ENCODE peak calls at places on chromosomes 3 and 15, in ten cellular contexts. One of them, this sample, is unnamed.

GRCh38 chr15:56744701-56745683 is 11.7 kb upstream of the ZNF280D start:
- DNase-seq in uterus: no peak
- DNase-seq in ovary: no peak
- DNase-seq in adrenal gland: no peak
- DNase-seq in brain microvascular endothelial cell: no peak
- DNase-seq in pancreas: no peak
- DNase-seq in cardiac fibroblast: no peak
- DNase-seq in SK-N-SH: no peak
- DNase-seq in body of pancreas: no peak
- DNase-seq in tibial nerve: no peak
- DNase-seq in this sample: no peak

GRCh38 chr15:94780108-94780507 is 548.7 kb downstream of the MCTP2 start:
- DNase-seq in SK-N-SH: no peak
- DNase-seq in cardiac fibroblast: no peak
- DNase-seq in adrenal gland: no peak
- DNase-seq in uterus: no peak
- DNase-seq in tibial nerve: no peak
- DNase-seq in body of pancreas: no peak
- DNase-seq in ovary: no peak
- DNase-seq in pancreas: no peak
- DNase-seq in brain microvascular endothelial cell: no peak
- DNase-seq in this sample: no peak

GRCh38 chr15:90478981-90479481 is 50.7 kb upstream of the CRTC3 start:
- DNase-seq in cardiac fibroblast: no peak
- DNase-seq in SK-N-SH: no peak
- DNase-seq in tibial nerve: no peak
- DNase-seq in body of pancreas: peak; percentile 55
- DNase-seq in uterus: no peak
- DNase-seq in adrenal gland: peak; percentile 62
- DNase-seq in brain microvascular endothelial cell: no peak
- DNase-seq in pancreas: peak; percentile 24
- DNase-seq in ovary: no peak
- DNase-seq in this sample: no peak

GRCh38 chr3:141426404-141427034 is 58.2 kb downstream of the ZBTB38 start:
- DNase-seq in adrenal gland: peak; percentile 89
- DNase-seq in ovary: peak; percentile 89
- DNase-seq in cardiac fibroblast: peak; percentile 93
- DNase-seq in tibial nerve: peak; percentile 80
- DNase-seq in body of pancreas: peak; percentile 94
- DNase-seq in brain microvascular endothelial cell: peak; percentile 73
- DNase-seq in SK-N-SH: no peak
- DNase-seq in uterus: peak; percentile 85
- DNase-seq in pancreas: peak; percentile 89
- DNase-seq in this sample: peak; percentile 90

GRCh38 chr15:66025972-66026371 is 156.7 kb downstream of the RAB11A start:
- DNase-seq in uterus: no peak
- DNase-seq in ovary: no peak
- DNase-seq in brain microvascular endothelial cell: no peak
- DNase-seq in body of pancreas: no peak
- DNase-seq in tibial nerve: no peak
- DNase-seq in cardiac fibroblast: no peak
- DNase-seq in SK-N-SH: no peak
- DNase-seq in adrenal gland: no peak
- DNase-seq in pancreas: no peak
- DNase-seq in this sample: no peak

GRCh38 chr3:101124125-101124524 is 130.9 kb upstream of the ABI3BP start:
- DNase-seq in cardiac fibroblast: no peak
- DNase-seq in ovary: no peak
- DNase-seq in uterus: no peak
- DNase-seq in adrenal gland: no peak
- DNase-seq in body of pancreas: no peak
- DNase-seq in tibial nerve: no peak
- DNase-seq in SK-N-SH: no peak
- DNase-seq in pancreas: no peak
- DNase-seq in brain microvascular endothelial cell: no peak
- DNase-seq in this sample: no peak

GRCh38 chr3:119375510-119375909 is 81.3 kb downstream of the ARHGAP31 start:
- DNase-seq in SK-N-SH: no peak
- DNase-seq in pancreas: no peak
- DNase-seq in brain microvascular endothelial cell: no peak
- DNase-seq in uterus: no peak
- DNase-seq in body of pancreas: no peak
- DNase-seq in ovary: no peak
- DNase-seq in adrenal gland: no peak
- DNase-seq in tibial nerve: no peak
- DNase-seq in cardiac fibroblast: no peak
- DNase-seq in this sample: no peak

GRCh38 chr15:39301589-39301999 is 279.3 kb upstream of the THBS1 start:
- DNase-seq in uterus: peak; percentile 16
- DNase-seq in ovary: no peak
- DNase-seq in SK-N-SH: no peak
- DNase-seq in tibial nerve: no peak
- DNase-seq in pancreas: no peak
- DNase-seq in adrenal gland: no peak
- DNase-seq in cardiac fibroblast: peak; percentile 82
- DNase-seq in body of pancreas: no peak
- DNase-seq in brain microvascular endothelial cell: no peak
- DNase-seq in this sample: peak; percentile 91

GRCh38 chr3:171778493-171778892 is 31.8 kb downstream of the PLD1 start:
- DNase-seq in SK-N-SH: no peak
- DNase-seq in brain microvascular endothelial cell: no peak
- DNase-seq in cardiac fibroblast: no peak
- DNase-seq in body of pancreas: no peak
- DNase-seq in adrenal gland: no peak
- DNase-seq in pancreas: no peak
- DNase-seq in uterus: no peak
- DNase-seq in tibial nerve: no peak
- DNase-seq in ovary: no peak
- DNase-seq in this sample: no peak

GRCh38 chr3:106093616-106094015 is 224.8 kb upstream of the CBLB start:
- DNase-seq in uterus: no peak
- DNase-seq in adrenal gland: no peak
- DNase-seq in cardiac fibroblast: no peak
- DNase-seq in body of pancreas: no peak
- DNase-seq in tibial nerve: no peak
- DNase-seq in brain microvascular endothelial cell: no peak
- DNase-seq in ovary: no peak
- DNase-seq in SK-N-SH: no peak
- DNase-seq in pancreas: no peak
- DNase-seq in this sample: no peak

GRCh38 chr15:100060276-100060926 is 281.4 kb downstream of the ADAMTS17 start:
- DNase-seq in ovary: peak; percentile 23
- DNase-seq in tibial nerve: peak; percentile 21
- DNase-seq in adrenal gland: no peak
- DNase-seq in pancreas: peak; percentile 59
- DNase-seq in SK-N-SH: no peak
- DNase-seq in cardiac fibroblast: peak; percentile 73
- DNase-seq in brain microvascular endothelial cell: peak; percentile 21
- DNase-seq in body of pancreas: peak; percentile 82
- DNase-seq in uterus: no peak
- DNase-seq in this sample: peak; percentile 80

GRCh38 chr15:56869573-56869972 is 48.9 kb upstream of the TCF12 start:
- DNase-seq in brain microvascular endothelial cell: peak; percentile 27
- DNase-seq in adrenal gland: peak; percentile 23
- DNase-seq in uterus: peak; percentile 37
- DNase-seq in SK-N-SH: peak; percentile 27
- DNase-seq in ovary: no peak
- DNase-seq in cardiac fibroblast: peak; percentile 24
- DNase-seq in pancreas: no peak
- DNase-seq in tibial nerve: peak; percentile 70
- DNase-seq in body of pancreas: peak; percentile 43
- DNase-seq in this sample: peak; percentile 49

GRCh38 chr3:66082679-66083078 is 44.0 kb upstream of the MAGI1 start:
- DNase-seq in uterus: no peak
- DNase-seq in SK-N-SH: no peak
- DNase-seq in brain microvascular endothelial cell: no peak
- DNase-seq in body of pancreas: no peak
- DNase-seq in tibial nerve: no peak
- DNase-seq in pancreas: no peak
- DNase-seq in cardiac fibroblast: no peak
- DNase-seq in adrenal gland: no peak
- DNase-seq in ovary: no peak
- DNase-seq in this sample: no peak

GRCh38 chr15:94231728-94232086 is 346 bp downstream of the MCTP2 start:
- DNase-seq in adrenal gland: peak; percentile 25
- DNase-seq in cardiac fibroblast: no peak
- DNase-seq in brain microvascular endothelial cell: no peak
- DNase-seq in tibial nerve: no peak
- DNase-seq in pancreas: no peak
- DNase-seq in ovary: no peak
- DNase-seq in body of pancreas: peak; percentile 42
- DNase-seq in SK-N-SH: no peak
- DNase-seq in uterus: no peak
- DNase-seq in this sample: no peak

GRCh38 chr3:146968204-146968651 is 363.1 kb upstream of the PLSCR5 start:
- DNase-seq in cardiac fibroblast: peak; percentile 69
- DNase-seq in ovary: no peak
- DNase-seq in uterus: no peak
- DNase-seq in brain microvascular endothelial cell: peak; percentile 75
- DNase-seq in tibial nerve: no peak
- DNase-seq in SK-N-SH: no peak
- DNase-seq in adrenal gland: no peak
- DNase-seq in pancreas: no peak
- DNase-seq in body of pancreas: no peak
- DNase-seq in this sample: peak; percentile 76

GRCh38 chr15:59274126-59274970 is 67.7 kb downstream of the LDHAL6B start:
- DNase-seq in ovary: no peak
- DNase-seq in brain microvascular endothelial cell: peak; percentile 59
- DNase-seq in uterus: no peak
- DNase-seq in pancreas: no peak
- DNase-seq in tibial nerve: no peak
- DNase-seq in cardiac fibroblast: peak; percentile 51
- DNase-seq in body of pancreas: no peak
- DNase-seq in adrenal gland: no peak
- DNase-seq in SK-N-SH: no peak
- DNase-seq in this sample: peak; percentile 71

DNA sequence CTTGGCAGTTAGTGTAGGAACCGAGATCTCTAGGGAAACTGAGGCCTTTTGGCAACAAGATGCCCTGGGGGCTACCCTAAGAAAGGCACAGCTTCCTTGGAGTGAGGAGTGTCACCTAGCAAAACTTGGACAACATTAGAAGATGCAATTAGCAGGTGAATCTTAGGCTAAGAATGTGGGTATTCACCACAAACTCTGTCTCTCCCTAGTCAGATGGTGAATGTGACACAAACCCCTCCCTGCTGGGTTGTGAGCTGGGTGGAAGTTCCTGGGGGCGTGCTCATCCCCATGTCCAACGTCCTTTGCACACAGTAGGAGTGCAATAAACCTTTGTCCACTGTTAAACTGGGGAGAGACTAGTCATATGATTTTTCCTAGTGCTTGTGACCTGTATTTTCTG is 67.1 kb upstream of the SH3GL3 start:
- DNase-seq in tibial nerve: no peak
- DNase-seq in body of pancreas: no peak
- DNase-seq in cardiac fibroblast: no peak
- DNase-seq in pancreas: no peak
- DNase-seq in uterus: no peak
- DNase-seq in SK-N-SH: no peak
- DNase-seq in adrenal gland: no peak
- DNase-seq in brain microvascular endothelial cell: no peak
- DNase-seq in ovary: no peak
- DNase-seq in this sample: no peak
- H3K4me3 ChIP-seq in tibial nerve: no peak overlapping the region
- H3K4me3 ChIP-seq in body of pancreas: no peak overlapping the region
- H3K4me3 ChIP-seq in cardiac fibroblast: no peak overlapping the region
- H3K4me3 ChIP-seq in pancreas: no peak overlapping the region
- H3K4me3 ChIP-seq in uterus: no peak overlapping the region
- H3K4me3 ChIP-seq in SK-N-SH: no peak overlapping the region
- H3K4me3 ChIP-seq in adrenal gland: no peak overlapping the region
- H3K4me3 ChIP-seq in brain microvascular endothelial cell: no peak overlapping the region
- H3K4me3 ChIP-seq in ovary: no peak overlapping the region
- H3K4me3 ChIP-seq in this sample: no peak overlapping the region

GRCh38 chr3:39639344-39640236 is 169.8 kb upstream of the MYRIP start:
- DNase-seq in tibial nerve: no peak
- DNase-seq in brain microvascular endothelial cell: peak; percentile 96
- DNase-seq in body of pancreas: peak; percentile 36
- DNase-seq in adrenal gland: peak; percentile 73
- DNase-seq in pancreas: no peak
- DNase-seq in cardiac fibroblast: peak; percentile 88
- DNase-seq in uterus: no peak
- DNase-seq in SK-N-SH: no peak
- DNase-seq in ovary: no peak
- DNase-seq in this sample: peak; percentile 93

GRCh38 chr3:39638286-39638685 is 170.8 kb downstream of the MOBP start:
- DNase-seq in tibial nerve: no peak
- DNase-seq in uterus: no peak
- DNase-seq in cardiac fibroblast: peak; percentile 31
- DNase-seq in SK-N-SH: no peak
- DNase-seq in adrenal gland: no peak
- DNase-seq in ovary: no peak
- DNase-seq in brain microvascular endothelial cell: peak; percentile 27
- DNase-seq in pancreas: no peak
- DNase-seq in body of pancreas: no peak
- DNase-seq in this sample: peak; percentile 21

GRCh38 chr3:39641210-39641718 is 168.1 kb upstream of the MYRIP start:
- DNase-seq in adrenal gland: no peak
- DNase-seq in cardiac fibroblast: no peak
- DNase-seq in brain microvascular endothelial cell: no peak
- DNase-seq in tibial nerve: no peak
- DNase-seq in uterus: no peak
- DNase-seq in ovary: no peak
- DNase-seq in pancreas: no peak
- DNase-seq in SK-N-SH: no peak
- DNase-seq in body of pancreas: no peak
- DNase-seq in this sample: no peak

GRCh38 chr3:39637807-39638206 is 170.3 kb downstream of the MOBP start:
- DNase-seq in adrenal gland: no peak
- DNase-seq in uterus: no peak
- DNase-seq in ovary: no peak
- DNase-seq in brain microvascular endothelial cell: peak; percentile 32
- DNase-seq in body of pancreas: no peak
- DNase-seq in SK-N-SH: no peak
- DNase-seq in tibial nerve: no peak
- DNase-seq in cardiac fibroblast: peak; percentile 29
- DNase-seq in pancreas: no peak
- DNase-seq in this sample: peak; percentile 45
- TF ChIP-seq CTCF in adrenal gland: peak; percentile 8
- TF ChIP-seq CTCF in uterus: no peak
- TF ChIP-seq CTCF in ovary: no peak
- TF ChIP-seq CTCF in brain microvascular endothelial cell: peak; percentile 46
- TF ChIP-seq CTCF in body of pancreas: peak; percentile 10
- TF ChIP-seq CTCF in SK-N-SH: peak; percentile 47
- TF ChIP-seq CTCF in tibial nerve: no peak
- TF ChIP-seq CTCF in cardiac fibroblast: peak; percentile 28
- TF ChIP-seq CTCF in pancreas: no peak
- TF ChIP-seq CTCF in this sample: peak; percentile 36

GRCh38 chr3:148500791-148501360 is 196.8 kb upstream of the AGTR1 start:
- DNase-seq in uterus: no peak
- DNase-seq in tibial nerve: no peak
- DNase-seq in pancreas: no peak
- DNase-seq in brain microvascular endothelial cell: no peak
- DNase-seq in SK-N-SH: no peak
- DNase-seq in adrenal gland: no peak
- DNase-seq in ovary: no peak
- DNase-seq in body of pancreas: no peak
- DNase-seq in cardiac fibroblast: no peak
- DNase-seq in this sample: no peak
- H3K4me3 ChIP-seq in uterus: no peak overlapping the region
- H3K4me3 ChIP-seq in tibial nerve: no peak overlapping the region
- H3K4me3 ChIP-seq in pancreas: no peak overlapping the region
- H3K4me3 ChIP-seq in brain microvascular endothelial cell: no peak overlapping the region
- H3K4me3 ChIP-seq in SK-N-SH: no peak overlapping the region
- H3K4me3 ChIP-seq in adrenal gland: no peak overlapping the region
- H3K4me3 ChIP-seq in ovary: no peak overlapping the region
- H3K4me3 ChIP-seq in body of pancreas: no peak overlapping the region
- H3K4me3 ChIP-seq in cardiac fibroblast: no peak overlapping the region
- H3K4me3 ChIP-seq in this sample: no peak overlapping the region

GRCh38 chr3:27888562-27888961 is 166.4 kb upstream of the EOMES start:
- DNase-seq in SK-N-SH: no peak
- DNase-seq in body of pancreas: peak; percentile 28
- DNase-seq in pancreas: no peak
- DNase-seq in uterus: no peak
- DNase-seq in cardiac fibroblast: peak; percentile 7
- DNase-seq in adrenal gland: no peak
- DNase-seq in brain microvascular endothelial cell: no peak
- DNase-seq in ovary: no peak
- DNase-seq in tibial nerve: no peak
- DNase-seq in this sample: no peak
- TF ChIP-seq CTCF in SK-N-SH: no peak
- TF ChIP-seq CTCF in body of pancreas: peak; percentile 55
- TF ChIP-seq CTCF in pancreas: no peak
- TF ChIP-seq CTCF in uterus: no peak
- TF ChIP-seq CTCF in cardiac fibroblast: no peak
- TF ChIP-seq CTCF in adrenal gland: no peak
- TF ChIP-seq CTCF in brain microvascular endothelial cell: no peak
- TF ChIP-seq CTCF in ovary: no peak
- TF ChIP-seq CTCF in tibial nerve: no peak
- TF ChIP-seq CTCF in this sample: no peak

This sample was measured in fibroblast of pulmonary artery.